ENCODE peak calls at places on chromosomes 2 and 18, in five cellular contexts. J is GM04504; M is effector CD8-positive, alpha-beta T cell; P is NAMALWA; B is effector CD4-positive, alpha-beta T cell. K is an unnamed sample.
A peak's percentile ranks its signal among the peaks of the same experiment; 100 is the strongest.

GRCh38 chr2:11701831-11702301 is 31.9 kb upstream of the NTSR2 start:
- DNase-seq in J (no peak), B (no peak), P (no peak), M (no peak), K (no peak)

GRCh38 chr2:3021720-3022119 is 355.9 kb downstream of the EIPR1 start:
- DNase-seq in J (no peak), B (no peak), M (no peak), P (no peak), K (no peak)

GRCh38 chr18:57942493-57942892 is 101.5 kb upstream of the NEDD4L start:
- DNase-seq in J (no peak), M (no peak), P (no peak), B (no peak), K (no peak)

GRCh38 chr2:218260742-218261423 is at the start of gene GPBAR1:
- DNase-seq in M (no peak), J (no peak), B (no peak), P (no peak), K (no peak)

GRCh38 chr18:59056706-59057492 is 82.8 kb upstream of the SEC11C start:
- DNase-seq in B (no peak), J (peak; percentile 46), M (peak; percentile 3), P (peak; percentile 91), K (no peak)

GRCh38 chr18:10416020-10416419 is 38.4 kb upstream of the APCDD1 start:
- DNase-seq in M (no peak), P (no peak), J (no peak), B (no peak), K (no peak)

GRCh38 chr2:66434679-66435548 is at the start of gene MEIS1:
- DNase-seq in P (peak; percentile 60), B (no peak), J (peak; percentile 97), M (no peak), K (peak; percentile 94)

GRCh38 chr18:25831226-25831828 is 259.1 kb downstream of the SS18 start:
- DNase-seq in J (no peak), M (no peak), P (no peak), B (no peak), K (no peak)

GRCh38 chr2:54394392-54394791 is 61.7 kb upstream of the SPTBN1 start:
- DNase-seq in J (no peak), B (no peak), M (no peak), P (peak; percentile 46), K (no peak)

GRCh38 chr2:17754773-17755425 is 961 bp downstream of the GEN1 start:
- DNase-seq in J (no peak), M (no peak), P (peak; percentile 38), B (no peak), K (no peak)

K was measured in GM04503.